ENCODE peak calls at places on chromosomes 5 and 9, in ten cellular contexts. V is HT1080; X is IMR-90; I is globus pallidus; G is stimulated activated CD8-positive, alpha-beta memory T cell treated with anti-CD3 and anti-CD28 coated beads, Interleukin-4, amount 100 ng/mL, for 4 hours; C is psoas muscle; E is iPS DF 19.7; L is effector memory CD4-positive, alpha-beta T cell; J is adipocyte; B is gastrocnemius medialis. R is an unnamed sample.
A peak's percentile ranks its signal among the peaks of the same experiment; 100 is the strongest.

GRCh38 chr5:61304611-61305369 is 27.3 kb upstream of the ZSWIM6 start:
- DNase-seq in V (peak; percentile 93), X (peak; percentile 94), I (no peak), G (no peak), C (no peak), E (no peak), L (no peak), J (peak; percentile 81), B (no peak), R (no peak)

GRCh38 chr9:114196117-114196516 is 40.8 kb downstream of the COL27A1 start:
- DNase-seq in V (no peak), X (no peak), I (no peak), G (no peak), C (no peak), E (no peak), L (no peak), J (no peak), B (no peak), R (no peak)

GRCh38 chr9:98312365-98312764 is 56.9 kb upstream of the TBC1D2 start:
- DNase-seq in V (no peak), X (no peak), I (no peak), G (no peak), C (no peak), E (no peak), L (no peak), J (no peak), B (no peak), R (no peak)

GRCh38 chr9:91159664-91160121 is 202.0 kb downstream of the AUH start:
- DNase-seq in V (no peak), X (no peak), I (no peak), G (no peak), C (peak; percentile 65), E (no peak), L (no peak), J (no peak), B (peak; percentile 49), R (no peak)

GRCh38 chr9:97703437-97704326 is 6.5 kb upstream of the XPA start:
- DNase-seq in V (peak; percentile 93), X (peak; percentile 80), I (no peak), G (no peak), C (no peak), E (no peak), L (no peak), J (peak; percentile 65), B (no peak), R (no peak)

GRCh38 chr9:91177661-91178280 is 183.9 kb downstream of the AUH start:
- DNase-seq in V (peak; percentile 36), X (peak; percentile 65), I (no peak), G (no peak), C (no peak), E (no peak), L (no peak), J (no peak), B (no peak), R (no peak)

GRCh38 chr9:120383611-120383998 is 196.4 kb downstream of the CDK5RAP2 start:
- DNase-seq in V (no peak), X (no peak), I (no peak), G (no peak), C (no peak), E (no peak), L (no peak), J (no peak), B (no peak), R (no peak)

GRCh38 chr5:159100928-159101646 is 1.4 kb upstream of the EBF1 start:
- DNase-seq in V (no peak), X (no peak), I (no peak), G (no peak), C (no peak), E (no peak), L (no peak), J (peak; percentile 32), B (no peak), R (no peak)

GRCh38 chr9:136530472-136531089 is 15.3 kb downstream of the NOTCH1 start:
- DNase-seq in V (no peak), X (no peak), I (no peak), G (no peak), C (no peak), E (no peak), L (no peak), J (no peak), B (no peak), R (no peak)

GRCh38 chr5:83097582-83098265 is 20.4 kb downstream of the XRCC4 start:
- DNase-seq in V (peak; percentile 48), X (peak; percentile 71), I (no peak), G (no peak), C (no peak), E (no peak), L (no peak), J (no peak), B (no peak), R (no peak)

GRCh38 chr5:111347021-111347420 is 122.8 kb downstream of the CAMK4 start:
- DNase-seq in V (no peak), X (no peak), I (no peak), G (no peak), C (no peak), E (no peak), L (no peak), J (no peak), B (no peak), R (no peak)

GRCh38 chr9:78676009-78676408 is 379.1 kb downstream of the PSAT1 start:
- DNase-seq in V (no peak), X (peak; percentile 24), I (no peak), G (no peak), C (no peak), E (no peak), L (no peak), J (no peak), B (no peak), R (no peak)

GRCh38 chr5:151591144-151591819 is at the start of gene FAT2:
- DNase-seq in V (no peak), X (no peak), I (no peak), G (no peak), C (no peak), E (no peak), L (no peak), J (no peak), B (no peak), R (no peak)

GRCh38 chr5:15367501-15367900 is 132.5 kb upstream of the FBXL7 start:
- DNase-seq in V (no peak), X (no peak), I (no peak), G (no peak), C (no peak), E (no peak), L (no peak), J (no peak), B (no peak), R (no peak)

GRCh38 chr5:81773574-81773973 is 22.7 kb upstream of the SSBP2 start:
- DNase-seq in V (no peak), X (no peak), I (no peak), G (no peak), C (no peak), E (no peak), L (no peak), J (no peak), B (no peak), R (no peak)

GRCh38 chr9:128340691-128341434 is 536 bp downstream of the SLC27A4 start:
- DNase-seq in V (no peak), X (no peak), I (no peak), G (no peak), C (no peak), E (no peak), L (no peak), J (no peak), B (no peak), R (no peak)

GRCh38 chr5:103138202-103138601 is 18.1 kb downstream of the PPIP5K2 start:
- DNase-seq in V (no peak), X (no peak), I (no peak), G (no peak), C (no peak), E (no peak), L (no peak), J (no peak), B (no peak), R (no peak)

GRCh38 chr9:131887680-131888079 is 147.8 kb upstream of the RAPGEF1 start:
- DNase-seq in V (no peak), X (no peak), I (no peak), G (no peak), C (no peak), E (no peak), L (no peak), J (no peak), B (no peak), R (no peak)

GRCh38 chr9:131319486-131319885 is 30.0 kb downstream of the PLPP7 start:
- DNase-seq in V (no peak), X (no peak), I (no peak), G (no peak), C (peak; percentile 39), E (no peak), L (no peak), J (no peak), B (peak; percentile 59), R (no peak)

GRCh38 chr9:21414220-21414940 is 5.5 kb downstream of the IFNA8 start:
- DNase-seq in V (no peak), X (no peak), I (no peak), G (no peak), C (no peak), E (no peak), L (no peak), J (no peak), B (no peak), R (no peak)

GRCh38 chr9:116928283-116928682 is 241.2 kb downstream of the TRIM32 start:
- DNase-seq in V (no peak), X (no peak), I (no peak), G (no peak), C (no peak), E (no peak), L (no peak), J (no peak), B (no peak), R (no peak)

GRCh38 chr5:522899-523657 is 1.2 kb downstream of the SLC9A3 start:
- DNase-seq in V (no peak), X (no peak), I (no peak), G (no peak), C (no peak), E (no peak), L (no peak), J (no peak), B (no peak), R (no peak)

GRCh38 chr9:127523312-127523851 is 72.1 kb downstream of the LRSAM1 start:
- DNase-seq in V (peak; percentile 77), X (peak; percentile 50), I (no peak), G (no peak), C (no peak), E (no peak), L (peak; percentile 6), J (peak; percentile 47), B (no peak), R (no peak)

GRCh38 chr5:168679515-168679920 is 100.3 kb upstream of the PANK3 start:
- DNase-seq in V (peak; percentile 59), X (peak; percentile 70), I (peak; percentile 56), G (peak; percentile 14), C (peak; percentile 53), E (peak; percentile 77), L (peak; percentile 39), J (peak; percentile 84), B (peak; percentile 36), R (no peak)

GRCh38 chr5:10310073-10310779 is 2.5 kb upstream of the CMBL start:
- DNase-seq in V (peak; percentile 90), X (peak; percentile 59), I (no peak), G (no peak), C (no peak), E (no peak), L (no peak), J (peak; percentile 71), B (peak; percentile 73), R (no peak)

GRCh38 chr9:112050544-112051475 is 124.3 kb downstream of the SUSD1 start:
- DNase-seq in V (peak; percentile 52), X (peak; percentile 97), I (no peak), G (no peak), C (peak; percentile 29), E (no peak), L (no peak), J (peak; percentile 93), B (peak; percentile 40), R (no peak)

GRCh38 chr5:1201327-1202025 is at the start of gene SLC6A19:
- DNase-seq in V (no peak), X (no peak), I (no peak), G (no peak), C (peak; percentile 10), E (no peak), L (no peak), J (no peak), B (no peak), R (no peak)

GRCh38 chr9:79974806-79975422 is 403.1 kb downstream of the TLE4 start:
- DNase-seq in V (no peak), X (no peak), I (no peak), G (no peak), C (no peak), E (peak; percentile 20), L (no peak), J (no peak), B (no peak), R (no peak)